ENCODE peak calls at places on chromosomes 13 and 19, in four cellular contexts. One of them, this sample, is unnamed.

GRCh38 chr13:31234729-31235128 is 35.0 kb downstream of the B3GLCT start:
- DNase-seq in T-helper 1 cell: no peak
- DNase-seq in NCI-H1092: no peak
- DNase-seq in naive B cell: no peak
- DNase-seq in this sample: no peak

GRCh38 chr13:49679244-49679643 is 12.0 kb downstream of the EBPL start:
- DNase-seq in T-helper 1 cell: no peak
- DNase-seq in NCI-H1092: no peak
- DNase-seq in naive B cell: no peak
- DNase-seq in this sample: no peak

GRCh38 chr13:106587787-106588186 is 19.9 kb upstream of the ARGLU1 start:
- DNase-seq in T-helper 1 cell: no peak
- DNase-seq in NCI-H1092: no peak
- DNase-seq in naive B cell: no peak
- DNase-seq in this sample: no peak

GRCh38 chr13:53782400-53783030 is 753.9 kb downstream of the OLFM4 start:
- DNase-seq in T-helper 1 cell: no peak
- DNase-seq in NCI-H1092: peak
- DNase-seq in naive B cell: no peak
- DNase-seq in this sample: peak

GRCh38 chr19:49361438-49362047 is 673 bp downstream of the TEAD2 start:
- DNase-seq in T-helper 1 cell: no peak
- DNase-seq in NCI-H1092: no peak
- DNase-seq in naive B cell: no peak
- DNase-seq in this sample: peak

GRCh38 chr19:50334741-50335421 is 5.7 kb upstream of the KCNC3 start:
- DNase-seq in T-helper 1 cell: no peak
- DNase-seq in NCI-H1092: no peak
- DNase-seq in naive B cell: no peak
- DNase-seq in this sample: no peak

GRCh38 chr19:11046608-11047354 is 42.5 kb upstream of the LDLR start:
- DNase-seq in T-helper 1 cell: no peak
- DNase-seq in NCI-H1092: no peak
- DNase-seq in naive B cell: peak
- DNase-seq in this sample: no peak

GRCh38 chr13:80083097-80083429 is 257.9 kb downstream of the SPRY2 start:
- DNase-seq in T-helper 1 cell: no peak
- DNase-seq in NCI-H1092: no peak
- DNase-seq in naive B cell: no peak
- DNase-seq in this sample: no peak

GRCh38 chr13:43537124-43537523 is 249.6 kb downstream of the ENOX1 start:
- DNase-seq in T-helper 1 cell: no peak
- DNase-seq in NCI-H1092: no peak
- DNase-seq in naive B cell: no peak
- DNase-seq in this sample: no peak

GRCh38 chr13:72890546-72890945 is 108.6 kb downstream of the PIBF1 start:
- DNase-seq in T-helper 1 cell: no peak
- DNase-seq in NCI-H1092: no peak
- DNase-seq in naive B cell: no peak
- DNase-seq in this sample: no peak

GRCh38 chr13:27794921-27795717 is 2.8 kb downstream of the GSX1 start:
- DNase-seq in T-helper 1 cell: no peak
- DNase-seq in NCI-H1092: no peak
- DNase-seq in naive B cell: no peak
- DNase-seq in this sample: no peak

GRCh38 chr13:110300090-110300815 is 6.7 kb downstream of the COL4A1 start:
- DNase-seq in T-helper 1 cell: no peak
- DNase-seq in NCI-H1092: no peak
- DNase-seq in naive B cell: no peak
- DNase-seq in this sample: no peak

GRCh38 chr19:34254552-34255432 is at the start of gene GARRE1:
- DNase-seq in T-helper 1 cell: peak
- DNase-seq in NCI-H1092: peak
- DNase-seq in naive B cell: peak
- DNase-seq in this sample: no peak

This sample was measured in A172.